ENCODE peak calls at places on chromosome 15, in eight cellular contexts. A is H54, B is tibial artery, U is putamen, H is iPS-NIHi11, W is fibroblast of the aortic adventitia, F is sigmoid colon, K is DMS79 treated with DMSO at 0.1 percent for 48 hours. P is an unnamed sample.

GRCh38 chr15:96369825-96370621 is 39.5 kb downstream of the NR2F2 start:
- DNase-seq in A (no peak), B (no peak), U (no peak), H (no peak), W (no peak), F (no peak), K (no peak), P (no peak)

GRCh38 chr15:88385078-88385700 is 82.0 kb downstream of the MRPL46 start:
- DNase-seq in A (peak; percentile 15), B (no peak), U (no peak), H (no peak), W (peak; percentile 75), F (no peak), K (no peak), P (no peak)

GRCh38 chr15:45664451-45664850 is 29.6 kb downstream of the SQOR start:
- DNase-seq in A (no peak), B (no peak), U (no peak), H (no peak), W (peak; percentile 37), F (no peak), K (no peak), P (no peak)

GRCh38 chr15:55221090-55222011 is 24.6 kb upstream of the RSL24D1 start:
- DNase-seq in A (peak; percentile 14), B (no peak), U (no peak), H (no peak), W (peak; percentile 95), F (no peak), K (no peak), P (no peak)

GRCh38 chr15:88636039-88636438 is 2.8 kb upstream of the ISG20 start:
- DNase-seq in A (no peak), B (no peak), U (no peak), H (no peak), W (no peak), F (no peak), K (no peak), P (no peak)

GRCh38 chr15:89837134-89837829 is 22.6 kb upstream of the ANPEP start:
- DNase-seq in A (no peak), B (no peak), U (no peak), H (no peak), W (peak; percentile 39), F (no peak), K (no peak), P (no peak)

GRCh38 chr15:83115410-83115809 is 8.0 kb downstream of the TM6SF1 start:
- DNase-seq in A (no peak), B (no peak), U (no peak), H (no peak), W (no peak), F (no peak), K (no peak), P (no peak)

GRCh38 chr15:40918799-40919392 is 10.2 kb upstream of the DLL4 start:
- DNase-seq in A (no peak), B (no peak), U (no peak), H (no peak), W (no peak), F (no peak), K (no peak), P (no peak)

GRCh38 chr15:64045106-64045435 is 1.2 kb downstream of the DAPK2 start:
- DNase-seq in A (no peak), B (peak; percentile 53), U (no peak), H (no peak), W (no peak), F (no peak), K (no peak), P (no peak)

P was measured in sciatic nerve.